ENCODE peak calls at places on chromosomes 7 and 10, in six cellular contexts. R is IMR-90, P is mesendoderm, D is H1, L is mesenchymal stem cell, C is trophoblast cell. N is an unnamed sample.

GRCh38 chr10:615583-616152 is 73.8 kb downstream of the DIP2C start:
- DNase-seq in R (peak; percentile 98), P (no peak), D (no peak), L (peak; percentile 96), C (peak; percentile 53), N (no peak)

GRCh38 chr10:100537475-100537874 is 1.7 kb downstream of the HIF1AN start:
- DNase-seq in R (no peak), P (no peak), D (no peak), L (no peak), C (no peak), N (no peak)

GRCh38 chr7:91949221-91950009 is 8.8 kb downstream of the AKAP9 start:
- DNase-seq in R (peak; percentile 60), P (peak; percentile 11), D (no peak), L (peak; percentile 22), C (no peak), N (no peak)

GRCh38 chr10:32211046-32211363 is 136.0 kb downstream of the EPC1 start:
- DNase-seq in R (no peak), P (no peak), D (no peak), L (no peak), C (no peak), N (no peak)

GRCh38 chr7:77931841-77932240 is 133.3 kb downstream of the PHTF2 start:
- DNase-seq in R (no peak), P (no peak), D (no peak), L (no peak), C (no peak), N (no peak)

GRCh38 chr7:127252380-127252718 is 392 bp downstream of the GRM8 start:
- DNase-seq in R (no peak), P (no peak), D (no peak), L (peak; percentile 2), C (no peak), N (peak; percentile 21)

GRCh38 chr10:75967491-75967890 is 536.1 kb downstream of the LRMDA start:
- DNase-seq in R (no peak), P (peak; percentile 47), D (no peak), L (no peak), C (no peak), N (peak; percentile 5)

GRCh38 chr10:124650820-124651401 is 93.3 kb downstream of the FAM53B start:
- DNase-seq in R (no peak), P (no peak), D (no peak), L (no peak), C (no peak), N (no peak)

GRCh38 chr10:86168256-86168655 is 198.3 kb downstream of the GRID1 start:
- DNase-seq in R (no peak), P (no peak), D (no peak), L (no peak), C (no peak), N (no peak)

GRCh38 chr10:71821909-71822763 is 28.9 kb downstream of the PSAP start:
- DNase-seq in R (peak; percentile 49), P (no peak), D (no peak), L (no peak), C (no peak), N (no peak)
- H3K36me3 ChIP-seq in R (peaks cover 72% of the 10 kb centered on the region), P (peaks cover 34% of the 10 kb centered on the region), D (peaks cover 96% of the 10 kb centered on the region), L (peaks cover 99% of the 10 kb centered on the region), C (peaks cover 69% of the 10 kb centered on the region), N (peaks cover 74% of the 10 kb centered on the region)

GRCh38 chr10:122120008-122120744 is 131.2 kb downstream of the TACC2 start:
- DNase-seq in R (no peak), P (no peak), D (no peak), L (no peak), C (no peak), N (no peak)
- H4K8ac ChIP-seq in R (no peak overlapping the region), P (no peak overlapping the region), D (no peak overlapping the region), L (peak overlapping the region; percentile 19), C (no peak overlapping the region), N (no peak overlapping the region)

GRCh38 chr7:128310499-128310898 is 33.2 kb downstream of the RBM28 start:
- DNase-seq in R (no peak), P (no peak), D (no peak), L (no peak), C (no peak), N (no peak)
- H3K36me3 ChIP-seq in R (peaks cover 44% of the 10 kb centered on the region), P (peaks cover 10% of the 10 kb centered on the region), D (peaks cover 76% of the 10 kb centered on the region), L (peaks cover 89% of the 10 kb centered on the region), C (peaks cover 26% of the 10 kb centered on the region), N (peaks cover 42% of the 10 kb centered on the region)

DNA sequence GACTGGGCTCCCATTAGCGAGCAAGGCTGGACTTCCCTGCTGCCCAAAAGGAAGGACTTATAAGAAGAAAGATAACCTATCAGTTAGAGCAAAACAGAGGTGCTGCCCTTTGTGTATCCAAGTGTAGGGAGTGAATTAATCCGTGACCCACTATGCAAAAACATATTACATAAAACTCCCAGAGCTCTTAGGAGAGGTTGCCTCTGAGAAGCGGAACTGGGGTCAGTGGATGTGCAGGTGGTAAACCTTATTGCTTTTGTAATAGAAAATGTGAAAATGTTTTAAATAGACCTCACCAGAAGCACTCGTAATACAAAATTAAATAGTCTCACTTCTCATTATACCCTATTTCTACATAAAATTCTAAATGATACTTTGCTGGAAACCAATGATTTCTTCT is 17.1 kb upstream of the IL6 start:
- DNase-seq in R (no peak), P (no peak), D (no peak), L (no peak), C (no peak), N (no peak)
- H4K8ac ChIP-seq in R (no peak overlapping the region), P (peak overlapping the region; percentile 57), D (no peak overlapping the region), L (no peak overlapping the region), C (peak overlapping the region; percentile 30), N (no peak overlapping the region)

GRCh38 chr10:42790835-42791234 is 8.2 kb downstream of the BMS1 start:
- DNase-seq in R (peak; percentile 59), P (peak; percentile 19), D (no peak), L (no peak), C (no peak), N (peak; percentile 27)

GRCh38 chr10:42801135-42801534 is 18.5 kb downstream of the BMS1 start:
- DNase-seq in R (peak; percentile 21), P (no peak), D (no peak), L (no peak), C (no peak), N (no peak)

DNA sequence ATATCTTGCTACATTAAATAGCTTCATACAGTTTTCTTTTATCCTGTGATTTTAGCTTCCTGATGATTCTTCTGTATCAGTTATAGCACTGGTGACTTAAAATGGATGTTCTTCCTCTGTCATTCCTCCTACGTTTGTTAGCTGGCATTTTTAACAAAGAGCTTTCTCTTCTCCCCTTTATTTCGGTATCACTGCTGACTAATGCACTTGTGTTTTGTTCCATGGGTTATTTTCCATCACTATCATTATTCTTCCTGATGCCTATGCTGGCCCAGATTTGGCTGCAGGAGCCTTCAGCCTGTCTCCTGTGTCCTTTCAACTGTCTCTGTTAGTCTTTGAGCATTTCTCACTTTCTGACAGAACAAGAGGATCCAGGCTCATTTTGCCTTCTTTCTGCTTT is 13.1 kb downstream of the BMS1 start:
- DNase-seq in R (no peak), P (no peak), D (no peak), L (no peak), C (no peak), N (no peak)
- H3K36me3 ChIP-seq in R (peaks cover 56% of the 10 kb centered on the region), P (peaks cover 19% of the 10 kb centered on the region), D (peaks cover 85% of the 10 kb centered on the region), L (peaks cover 95% of the 10 kb centered on the region), C (peaks cover 38% of the 10 kb centered on the region), N (peaks cover 93% of the 10 kb centered on the region)

GRCh38 chr7:73742338-73742752 is 3.7 kb upstream of the ABHD11 start:
- DNase-seq in R (no peak), P (peak; percentile 91), D (no peak), L (no peak), C (peak; percentile 68), N (no peak)
- H4K8ac ChIP-seq in R (no peak overlapping the region), P (no peak overlapping the region), D (peak overlapping the region; percentile 99), L (peak overlapping the region; percentile 57), C (peak overlapping the region; percentile 83), N (peak overlapping the region; percentile 32)

GRCh38 chr10:72277340-72277995 is 3.7 kb downstream of the DDIT4 start:
- DNase-seq in R (peak; percentile 29), P (no peak), D (no peak), L (peak; percentile 63), C (no peak), N (no peak)
- H3K36me3 ChIP-seq in R (peaks cover 24% of the 10 kb centered on the region), P (no peaks in the 10 kb centered on the region), D (peaks cover 20% of the 10 kb centered on the region), L (peaks cover 21% of the 10 kb centered on the region), C (peaks cover 15% of the 10 kb centered on the region), N (peaks cover 15% of the 10 kb centered on the region)

GRCh38 chr10:30006410-30006809 is 53.0 kb downstream of the JCAD start:
- DNase-seq in R (no peak), P (no peak), D (no peak), L (no peak), C (no peak), N (no peak)
- H4K8ac ChIP-seq in R (no peak overlapping the region), P (no peak overlapping the region), D (no peak overlapping the region), L (no peak overlapping the region), C (no peak overlapping the region), N (no peak overlapping the region)

N was measured in neuronal stem cell.